ENCODE peak calls at places on chromosomes 1 and 21, in five cellular contexts. One of them, this sample, is unnamed.

GRCh38 chr1:243849089-243850012 is 692 bp downstream of the AKT3 start:
- DNase-seq in H1: peak; percentile 72
- DNase-seq in K562: peak; percentile 10
- DNase-seq in GM12878: no peak
- DNase-seq in HepG2: no peak
- DNase-seq in this sample: peak; percentile 78

GRCh38 chr21:16072176-16072575 is 342.4 kb downstream of the USP25 start:
- DNase-seq in H1: no peak
- DNase-seq in K562: no peak
- DNase-seq in GM12878: no peak
- DNase-seq in HepG2: no peak
- DNase-seq in this sample: no peak

GRCh38 chr1:234655328-234656069 is 45.5 kb upstream of the IRF2BP2 start:
- DNase-seq in H1: no peak
- DNase-seq in K562: no peak
- DNase-seq in GM12878: no peak
- DNase-seq in HepG2: no peak
- DNase-seq in this sample: peak; percentile 10

GRCh38 chr1:199983531-199983930 is 44.0 kb upstream of the NR5A2 start:
- DNase-seq in H1: no peak
- DNase-seq in K562: no peak
- DNase-seq in GM12878: no peak
- DNase-seq in HepG2: no peak
- DNase-seq in this sample: no peak

GRCh38 chr1:167538657-167539056 is 14.9 kb downstream of the CREG1 start:
- DNase-seq in H1: no peak
- DNase-seq in K562: no peak
- DNase-seq in GM12878: no peak
- DNase-seq in HepG2: no peak
- DNase-seq in this sample: peak; percentile 90

GRCh38 chr1:53942149-53942957 is 3.1 kb downstream of the IFT25 start:
- DNase-seq in H1: no peak
- DNase-seq in K562: peak; percentile 65
- DNase-seq in GM12878: no peak
- DNase-seq in HepG2: peak; percentile 38
- DNase-seq in this sample: no peak

GRCh38 chr1:97304366-97304765 is 582.8 kb downstream of the PTBP2 start:
- DNase-seq in H1: no peak
- DNase-seq in K562: no peak
- DNase-seq in GM12878: no peak
- DNase-seq in HepG2: no peak
- DNase-seq in this sample: no peak

GRCh38 chr1:3730556-3731247 is 21.5 kb upstream of the CCDC27 start:
- DNase-seq in H1: no peak
- DNase-seq in K562: no peak
- DNase-seq in GM12878: no peak
- DNase-seq in HepG2: no peak
- DNase-seq in this sample: no peak

GRCh38 chr1:66298427-66298826 is 235.5 kb upstream of the SGIP1 start:
- DNase-seq in H1: no peak
- DNase-seq in K562: no peak
- DNase-seq in GM12878: no peak
- DNase-seq in HepG2: no peak
- DNase-seq in this sample: no peak

GRCh38 chr1:244087611-244088010 is 36.5 kb downstream of the ZBTB18 start:
- DNase-seq in H1: no peak
- DNase-seq in K562: no peak
- DNase-seq in GM12878: no peak
- DNase-seq in HepG2: no peak
- DNase-seq in this sample: no peak

GRCh38 chr1:100423832-100424337 is 71.6 kb downstream of the CDC14A start:
- DNase-seq in H1: no peak
- DNase-seq in K562: no peak
- DNase-seq in GM12878: peak; percentile 24
- DNase-seq in HepG2: no peak
- DNase-seq in this sample: peak; percentile 17

GRCh38 chr1:212712451-212713303 is 13.0 kb upstream of the BATF3 start:
- DNase-seq in H1: no peak
- DNase-seq in K562: no peak
- DNase-seq in GM12878: no peak
- DNase-seq in HepG2: no peak
- DNase-seq in this sample: no peak

GRCh38 chr1:153958961-153959260 is 499 bp upstream of the CRTC2 start:
- DNase-seq in H1: no peak
- DNase-seq in K562: no peak
- DNase-seq in GM12878: no peak
- DNase-seq in HepG2: no peak
- DNase-seq in this sample: no peak

GRCh38 chr1:153959454-153959853 is 1.0 kb upstream of the CRTC2 start:
- DNase-seq in H1: no peak
- DNase-seq in K562: no peak
- DNase-seq in GM12878: no peak
- DNase-seq in HepG2: no peak
- DNase-seq in this sample: peak; percentile 19

GRCh38 chr1:153958111-153958960 is at the start of gene CRTC2:
- DNase-seq in H1: peak; percentile 96
- DNase-seq in K562: peak; percentile 98
- DNase-seq in GM12878: peak; percentile 91
- DNase-seq in HepG2: peak; percentile 96
- DNase-seq in this sample: peak; percentile 100

GRCh38 chr1:153956997-153957715 is 1.3 kb downstream of the CRTC2 start:
- DNase-seq in H1: no peak
- DNase-seq in K562: no peak
- DNase-seq in GM12878: no peak
- DNase-seq in HepG2: no peak
- DNase-seq in this sample: no peak

GRCh38 chr1:153957744-153958110 is 685 bp downstream of the CRTC2 start:
- DNase-seq in H1: no peak
- DNase-seq in K562: no peak
- DNase-seq in GM12878: no peak
- DNase-seq in HepG2: no peak
- DNase-seq in this sample: peak; percentile 63
- H3K79me2 ChIP-seq in H1: peaks cover 36% of the 10 kb centered on the region
- H3K79me2 ChIP-seq in K562: peaks cover 55% of the 10 kb centered on the region
- H3K79me2 ChIP-seq in GM12878: peaks cover 69% of the 10 kb centered on the region
- H3K79me2 ChIP-seq in HepG2: peaks cover 55% of the 10 kb centered on the region
- H3K79me2 ChIP-seq in this sample: peaks cover 69% of the 10 kb centered on the region

DNA sequence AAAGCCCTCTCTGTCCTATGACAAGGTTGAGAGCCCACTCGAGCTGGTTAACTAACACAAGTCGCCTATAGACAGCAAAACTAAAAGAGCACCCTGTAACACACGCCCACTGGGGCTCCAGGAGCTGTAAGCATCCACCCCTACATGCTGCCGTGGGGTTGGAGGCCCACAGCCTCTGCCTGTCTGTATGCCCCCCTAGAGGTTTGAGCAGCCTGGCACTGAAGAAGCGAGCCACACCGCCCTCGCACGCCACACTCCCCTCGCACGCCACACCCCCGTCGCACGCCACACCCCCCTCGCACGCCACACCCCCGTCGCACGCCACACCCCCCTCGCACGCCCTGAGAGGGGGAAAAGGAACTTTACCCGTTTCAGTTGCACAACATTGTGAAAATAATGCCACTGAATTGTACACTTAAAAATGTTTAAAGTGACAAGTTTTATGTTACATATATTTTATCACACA is 13.2 kb upstream of the HMGCL start:
- DNase-seq in H1: peak; percentile 78
- DNase-seq in K562: peak; percentile 69
- DNase-seq in GM12878: peak; percentile 28
- DNase-seq in HepG2: peak; percentile 45
- DNase-seq in this sample: peak; percentile 72
- TF ChIP-seq CREB1 in H1: no peak
- TF ChIP-seq CREB1 in K562: no peak
- TF ChIP-seq CREB1 in GM12878: no peak
- TF ChIP-seq CREB1 in HepG2: no peak
- TF ChIP-seq CREB1 in this sample: peak; percentile 7

DNA sequence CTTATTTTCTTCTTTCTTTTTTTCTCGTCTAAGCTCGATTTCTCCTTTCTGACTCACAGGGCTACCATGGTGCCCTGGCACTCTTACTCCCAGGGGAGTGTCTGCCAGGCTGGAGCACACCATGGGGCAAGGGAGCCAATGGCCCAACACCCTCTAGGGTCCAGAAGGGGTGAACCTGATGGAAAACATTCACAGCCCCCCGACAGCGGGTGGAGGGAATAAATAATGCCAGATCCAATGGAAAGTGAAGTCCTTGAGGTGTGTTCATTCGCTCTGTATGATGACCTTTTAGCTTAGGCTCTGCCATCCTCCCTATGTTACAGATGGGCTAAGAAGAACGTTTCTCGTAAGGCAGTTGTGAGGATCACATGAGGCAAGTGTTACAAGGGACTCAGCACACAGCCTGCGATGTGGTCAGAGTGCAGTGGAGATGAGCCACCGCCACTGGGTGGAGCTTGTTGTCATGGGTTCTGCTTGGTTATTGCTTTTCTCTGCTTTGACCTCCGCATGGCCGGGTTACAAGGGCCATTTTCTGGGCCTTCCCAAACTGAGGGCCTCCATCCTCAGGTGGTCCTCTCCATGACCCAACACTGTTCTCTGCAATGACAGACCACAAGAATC is 3.5 kb upstream of the FCMR start:
- DNase-seq in H1: no peak
- DNase-seq in K562: peak; percentile 81
- DNase-seq in GM12878: peak; percentile 91
- DNase-seq in HepG2: peak; percentile 38
- DNase-seq in this sample: peak; percentile 44
- H3K4me2 ChIP-seq in H1: no peak overlapping the region
- H3K4me2 ChIP-seq in K562: peak overlapping the region; percentile 12
- H3K4me2 ChIP-seq in GM12878: peak overlapping the region; percentile 95
- H3K4me2 ChIP-seq in HepG2: no peak overlapping the region
- H3K4me2 ChIP-seq in this sample: no peak overlapping the region

GRCh38 chr1:223727541-223727940 is 15.2 kb downstream of the CAPN2 start:
- DNase-seq in H1: no peak
- DNase-seq in K562: no peak
- DNase-seq in GM12878: no peak
- DNase-seq in HepG2: no peak
- DNase-seq in this sample: no peak
- H3K79me2 ChIP-seq in H1: no peaks in the 10 kb centered on the region
- H3K79me2 ChIP-seq in K562: peaks cover 27% of the 10 kb centered on the region
- H3K79me2 ChIP-seq in GM12878: no peaks in the 10 kb centered on the region
- H3K79me2 ChIP-seq in HepG2: no peaks in the 10 kb centered on the region
- H3K79me2 ChIP-seq in this sample: no peaks in the 10 kb centered on the region

DNA sequence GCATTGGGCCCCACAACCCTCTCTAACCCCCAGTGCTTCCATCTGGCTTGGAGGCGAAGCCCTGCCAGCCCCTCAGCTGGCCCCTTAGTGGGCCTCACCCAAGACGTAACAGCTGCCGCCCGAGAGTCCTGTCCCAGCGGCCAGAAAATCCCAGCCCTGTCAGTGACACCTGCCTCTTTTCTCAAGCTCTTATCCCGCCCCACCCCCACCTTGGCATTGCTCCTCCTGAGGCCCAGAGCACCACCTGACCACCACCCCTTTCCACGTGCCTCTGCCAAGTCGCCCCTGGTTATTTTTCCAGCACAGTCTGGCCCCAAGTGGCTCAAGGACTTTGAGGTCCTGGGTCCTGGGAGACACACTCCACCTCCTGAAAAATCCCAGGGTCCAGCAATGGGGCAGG is 5.9 kb upstream of the CTRC start:
- DNase-seq in H1: no peak
- DNase-seq in K562: no peak
- DNase-seq in GM12878: no peak
- DNase-seq in HepG2: no peak
- DNase-seq in this sample: peak; percentile 38
- TF ChIP-seq CREB1 in H1: no peak
- TF ChIP-seq CREB1 in K562: no peak
- TF ChIP-seq CREB1 in GM12878: no peak
- TF ChIP-seq CREB1 in HepG2: no peak
- TF ChIP-seq CREB1 in this sample: no peak

GRCh38 chr1:206717237-206717989 is 32.7 kb downstream of the MAPKAPK2 start:
- DNase-seq in H1: no peak
- DNase-seq in K562: peak; percentile 92
- DNase-seq in GM12878: peak; percentile 88
- DNase-seq in HepG2: no peak
- DNase-seq in this sample: no peak
- H3K4me2 ChIP-seq in H1: no peak overlapping the region
- H3K4me2 ChIP-seq in K562: peak overlapping the region; percentile 22
- H3K4me2 ChIP-seq in GM12878: peak overlapping the region; percentile 58
- H3K4me2 ChIP-seq in HepG2: no peak overlapping the region
- H3K4me2 ChIP-seq in this sample: no peak overlapping the region